ENCODE peak calls at places on chromosomes 7 and 10, in ten cellular contexts. H, K, C, M, T, W, P, R, Z and G are unnamed samples.

GRCh38 chr7:37151741-37152413 is 296.8 kb downstream of the ELMO1 start:
- DNase-seq in H (no peak), K (no peak), C (no peak), M (no peak), T (no peak), W (no peak), P (no peak), R (no peak), Z (no peak), G (no peak)

GRCh38 chr7:24500599-24501451 is 72.4 kb upstream of the PALS2 start:
- DNase-seq in H (peak), K (no peak), C (no peak), M (no peak), T (no peak), W (no peak), P (no peak), R (no peak), Z (no peak), G (no peak)

GRCh38 chr7:71442492-71443196 is 310.7 kb downstream of the GALNT17 start:
- DNase-seq in H (no peak), K (no peak), C (no peak), M (no peak), T (no peak), W (no peak), P (no peak), R (no peak), Z (no peak), G (peak)

GRCh38 chr10:110802551-110803238 is 69.0 kb upstream of the PDCD4 start:
- DNase-seq in H (no peak), K (no peak), C (peak), M (peak), T (peak), W (no peak), P (peak), R (peak), Z (peak), G (peak)

GRCh38 chr10:128063736-128064614 is 62.2 kb downstream of the MKI67 start:
- DNase-seq in H (no peak), K (no peak), C (no peak), M (no peak), T (no peak), W (no peak), P (peak), R (peak), Z (no peak), G (no peak)

GRCh38 chr10:58486821-58487220 is 25.9 kb upstream of the BICC1 start:
- DNase-seq in H (no peak), K (no peak), C (no peak), M (no peak), T (no peak), W (no peak), P (no peak), R (peak), Z (no peak), G (no peak)

GRCh38 chr10:5692476-5693358 is 8.1 kb downstream of the TASOR2 start:
- DNase-seq in H (peak), K (peak), C (peak), M (no peak), T (peak), W (peak), P (peak), R (peak), Z (peak), G (peak)

GRCh38 chr7:123075838-123076462 is 80.5 kb upstream of the TAS2R16 start:
- DNase-seq in H (no peak), K (no peak), C (no peak), M (no peak), T (no peak), W (no peak), P (no peak), R (no peak), Z (no peak), G (peak)

GRCh38 chr7:192035-192649 is at the start of gene FAM20C:
- DNase-seq in H (peak), K (peak), C (peak), M (peak), T (peak), W (peak), P (peak), R (peak), Z (peak), G (peak)

GRCh38 chr7:30321992-30322637 is 37.7 kb downstream of the ZNRF2 start:
- DNase-seq in H (no peak), K (no peak), C (no peak), M (no peak), T (no peak), W (no peak), P (no peak), R (peak), Z (no peak), G (peak)

GRCh38 chr10:66637273-66638036 is 288.4 kb upstream of the LRRTM3 start:
- DNase-seq in H (no peak), K (no peak), C (no peak), M (no peak), T (peak), W (peak), P (no peak), R (peak), Z (no peak), G (no peak)

GRCh38 chr10:4382811-4383210 is 443.2 kb upstream of the AKR1E2 start:
- DNase-seq in H (no peak), K (no peak), C (no peak), M (no peak), T (no peak), W (no peak), P (no peak), R (no peak), Z (no peak), G (no peak)

GRCh38 chr10:46520941-46521340 is 35.5 kb downstream of the GPRIN2 start:
- DNase-seq in H (no peak), K (no peak), C (no peak), M (no peak), T (no peak), W (no peak), P (no peak), R (peak), Z (peak), G (peak)

GRCh38 chr7:80279760-80280159 is 145.1 kb downstream of the GNAI1 start:
- DNase-seq in H (no peak), K (no peak), C (no peak), M (no peak), T (peak), W (no peak), P (peak), R (no peak), Z (no peak), G (peak)

GRCh38 chr10:1498746-1499343 is 238.5 kb downstream of the ADARB2 start:
- DNase-seq in H (no peak), K (no peak), C (no peak), M (no peak), T (no peak), W (no peak), P (no peak), R (no peak), Z (no peak), G (no peak)

GRCh38 chr7:93148135-93148534 is at the start of gene SAMD9L:
- DNase-seq in H (no peak), K (no peak), C (no peak), M (no peak), T (no peak), W (no peak), P (no peak), R (peak), Z (no peak), G (peak)

GRCh38 chr10:122417667-122418066 is 36.8 kb upstream of the ARMS2 start:
- DNase-seq in H (no peak), K (no peak), C (no peak), M (no peak), T (no peak), W (no peak), P (no peak), R (peak), Z (no peak), G (peak)

GRCh38 chr7:27514861-27515260 is 147.8 kb downstream of the HIBADH start:
- DNase-seq in H (no peak), K (no peak), C (no peak), M (no peak), T (no peak), W (no peak), P (no peak), R (no peak), Z (no peak), G (no peak)

GRCh38 chr7:139133335-139134139 is 24.0 kb upstream of the ZC3HAV1 start:
- DNase-seq in H (peak), K (peak), C (peak), M (no peak), T (peak), W (peak), P (peak), R (peak), Z (peak), G (peak)

GRCh38 chr10:25388188-25388861 is 213.5 kb downstream of the GPR158 start:
- DNase-seq in H (no peak), K (no peak), C (no peak), M (no peak), T (no peak), W (no peak), P (no peak), R (no peak), Z (no peak), G (no peak)

GRCh38 chr7:130881091-130881798 is 147.2 kb upstream of the KLF14 start:
- DNase-seq in H (no peak), K (no peak), C (no peak), M (no peak), T (no peak), W (no peak), P (no peak), R (no peak), Z (no peak), G (no peak)

GRCh38 chr7:30594540-30595460 is at the start of gene GARS1:
- DNase-seq in H (peak), K (peak), C (peak), M (peak), T (peak), W (peak), P (peak), R (peak), Z (peak), G (peak)

GRCh38 chr10:120426306-120426705 is 30.7 kb upstream of the PLPP4 start:
- DNase-seq in H (no peak), K (no peak), C (no peak), M (no peak), T (no peak), W (no peak), P (no peak), R (peak), Z (no peak), G (peak)

GRCh38 chr7:45267262-45267661 is 109.7 kb downstream of the RAMP3 start:
- DNase-seq in H (peak), K (no peak), C (peak), M (no peak), T (no peak), W (no peak), P (no peak), R (peak), Z (no peak), G (no peak)

GRCh38 chr7:101535333-101535732 is 93.8 kb downstream of the MYL10 start:
- DNase-seq in H (no peak), K (no peak), C (no peak), M (no peak), T (no peak), W (no peak), P (no peak), R (peak), Z (no peak), G (no peak)

GRCh38 chr10:69663548-69663947 is 33.5 kb downstream of the FAM241B start:
- DNase-seq in H (peak), K (peak), C (no peak), M (no peak), T (no peak), W (no peak), P (no peak), R (no peak), Z (no peak), G (no peak)

GRCh38 chr10:121159670-121160069 is 308.5 kb downstream of the WDR11 start:
- DNase-seq in H (no peak), K (no peak), C (no peak), M (no peak), T (no peak), W (no peak), P (no peak), R (peak), Z (no peak), G (no peak)

GRCh38 chr7:77696643-77697534 is 630 bp downstream of the RSBN1L start:
- DNase-seq in H (peak), K (peak), C (peak), M (no peak), T (peak), W (peak), P (peak), R (peak), Z (peak), G (peak)

GRCh38 chr7:102830206-102830605 is 81.4 kb downstream of the FAM185A start:
- DNase-seq in H (no peak), K (no peak), C (no peak), M (no peak), T (no peak), W (no peak), P (no peak), R (peak), Z (no peak), G (peak)

GRCh38 chr10:132541601-132542011 is 4.0 kb downstream of the INPP5A start:
- DNase-seq in H (no peak), K (no peak), C (no peak), M (no peak), T (no peak), W (no peak), P (peak), R (no peak), Z (no peak), G (no peak)

GRCh38 chr10:132540456-132540855 is 2.9 kb downstream of the INPP5A start:
- DNase-seq in H (peak), K (no peak), C (no peak), M (no peak), T (no peak), W (no peak), P (peak), R (peak), Z (peak), G (peak)

GRCh38 chr10:132542086-132542775 is 4.6 kb downstream of the INPP5A start:
- DNase-seq in H (no peak), K (no peak), C (no peak), M (no peak), T (no peak), W (no peak), P (peak), R (no peak), Z (peak), G (no peak)

GRCh38 chr10:132539894-132540293 is 2.3 kb downstream of the INPP5A start:
- DNase-seq in H (no peak), K (no peak), C (no peak), M (no peak), T (no peak), W (no peak), P (no peak), R (peak), Z (no peak), G (peak)

DNA sequence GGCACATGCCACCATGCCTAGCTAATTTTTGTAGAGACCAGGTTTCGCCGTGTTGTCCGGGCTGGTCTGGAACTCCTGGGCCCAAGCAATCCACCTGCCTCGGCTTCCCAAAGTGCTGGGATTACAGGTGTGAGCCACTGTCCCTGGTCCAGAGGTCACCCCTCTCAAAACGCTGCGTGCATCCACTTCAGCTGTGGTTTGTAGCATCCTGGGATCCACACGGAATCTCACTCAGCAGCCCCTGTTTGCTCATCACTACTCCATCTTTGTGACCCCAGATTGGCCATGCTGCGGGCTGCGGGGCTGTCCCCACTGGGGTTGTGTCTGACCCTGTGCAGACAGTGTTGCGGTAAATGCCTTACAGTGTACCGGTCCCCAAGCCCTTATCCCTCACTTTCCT is 3.5 kb downstream of the INPP5A start:
- DNase-seq in H (no peak), K (no peak), C (no peak), M (no peak), T (no peak), W (no peak), P (peak), R (no peak), Z (no peak), G (no peak)
- H3K4me3 ChIP-seq in H (no peak), K (no peak), C (no peak), M (no peak), T (no peak), W (no peak), P (no peak), R (no peak), Z (peak), G (no peak)

DNA sequence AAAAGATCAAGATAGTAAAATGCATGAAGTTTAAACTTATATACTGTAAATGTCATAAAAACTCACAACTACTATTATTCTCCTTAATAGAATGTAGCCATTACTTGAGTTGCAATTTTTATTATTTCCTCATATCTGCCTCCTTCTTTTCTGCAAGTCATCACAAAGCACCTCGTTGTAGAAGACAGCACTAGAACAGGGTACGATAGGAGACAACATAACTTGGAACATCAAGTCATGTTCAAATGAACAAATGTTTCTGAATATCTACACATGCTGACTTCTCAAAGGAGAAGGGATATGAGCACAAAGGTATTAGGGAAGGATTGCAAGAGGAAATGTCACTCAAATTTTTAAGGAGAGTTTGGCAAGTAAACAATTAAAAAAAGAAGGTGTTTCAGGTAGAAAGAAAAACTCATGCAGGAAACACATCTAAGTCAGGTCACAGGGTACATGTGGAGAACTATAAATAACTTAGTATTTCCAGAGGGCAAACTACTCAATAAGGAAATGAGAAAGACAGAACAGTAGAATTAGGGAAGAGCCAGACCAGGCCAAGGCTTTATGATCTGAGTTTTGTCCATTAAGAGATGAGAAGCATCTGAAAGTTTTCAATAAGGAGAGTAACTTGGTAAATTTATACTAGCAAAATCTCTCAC is 186.7 kb downstream of the CRPPA start:
- DNase-seq in H (no peak), K (no peak), C (no peak), M (no peak), T (no peak), W (no peak), P (no peak), R (no peak), Z (no peak), G (no peak)
- TF ChIP-seq CTCF in H (no peak), K (no peak), C (no peak), M (no peak), T (no peak), W (no peak), P (no peak), R (no peak), Z (no peak), G (no peak)

DNA sequence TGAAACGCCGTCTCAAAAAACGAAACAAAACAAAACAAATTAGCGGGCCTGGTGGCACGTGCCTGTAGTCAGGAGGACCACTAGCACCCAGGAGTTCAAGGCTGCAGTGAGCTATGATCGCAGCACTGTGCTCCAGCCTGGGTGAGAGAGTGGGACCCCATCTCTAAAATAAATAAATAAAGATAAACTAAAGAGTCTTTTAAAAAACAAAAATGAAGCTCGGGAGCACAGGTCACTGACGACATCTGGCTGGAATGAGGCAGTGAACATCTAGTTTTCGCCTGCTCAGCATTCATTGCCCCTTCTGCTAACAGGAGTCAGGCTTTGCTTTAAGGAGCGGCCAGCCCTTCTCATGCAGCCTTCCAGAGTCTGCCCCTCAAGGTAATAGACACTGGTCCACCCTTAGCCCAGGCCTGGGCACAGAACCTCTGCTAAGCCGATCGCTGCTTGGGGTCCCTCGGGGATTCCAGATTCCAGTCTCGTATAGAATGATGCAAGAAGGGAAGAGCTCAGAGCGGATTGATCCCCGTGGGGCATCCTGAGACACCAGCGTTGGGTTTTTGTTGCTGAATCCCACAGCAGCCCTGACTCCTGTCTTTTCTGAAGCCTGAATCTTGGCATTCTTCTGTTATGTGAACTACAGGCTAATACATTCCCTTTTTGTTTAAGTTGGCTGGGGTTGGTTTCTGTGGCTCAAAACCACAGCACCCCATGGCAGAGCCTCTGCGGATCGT is 14.2 kb upstream of the FOXK1 start:
- DNase-seq in H (no peak), K (no peak), C (no peak), M (no peak), T (no peak), W (no peak), P (no peak), R (peak), Z (no peak), G (peak)
- H3K4me3 ChIP-seq in H (no peak), K (no peak), C (no peak), M (no peak), T (no peak), W (no peak), P (no peak), R (no peak), Z (no peak), G (peak)

GRCh38 chr7:134357486-134357885 is 40.8 kb upstream of the SLC35B4 start:
- DNase-seq in H (no peak), K (no peak), C (no peak), M (no peak), T (no peak), W (no peak), P (no peak), R (no peak), Z (no peak), G (no peak)
- TF ChIP-seq CTCF in H (no peak), K (no peak), C (no peak), M (no peak), T (no peak), W (no peak), P (no peak), R (peak), Z (no peak), G (peak)

GRCh38 chr10:123891147-123892011 is at the start of gene CPXM2:
- DNase-seq in H (peak), K (no peak), C (no peak), M (no peak), T (peak), W (no peak), P (peak), R (no peak), Z (no peak), G (no peak)
- H3K4me3 ChIP-seq in H (peak), K (no peak), C (peak), M (peak), T (no peak), W (no peak), P (peak), R (peak), Z (peak), G (no peak)

DNA sequence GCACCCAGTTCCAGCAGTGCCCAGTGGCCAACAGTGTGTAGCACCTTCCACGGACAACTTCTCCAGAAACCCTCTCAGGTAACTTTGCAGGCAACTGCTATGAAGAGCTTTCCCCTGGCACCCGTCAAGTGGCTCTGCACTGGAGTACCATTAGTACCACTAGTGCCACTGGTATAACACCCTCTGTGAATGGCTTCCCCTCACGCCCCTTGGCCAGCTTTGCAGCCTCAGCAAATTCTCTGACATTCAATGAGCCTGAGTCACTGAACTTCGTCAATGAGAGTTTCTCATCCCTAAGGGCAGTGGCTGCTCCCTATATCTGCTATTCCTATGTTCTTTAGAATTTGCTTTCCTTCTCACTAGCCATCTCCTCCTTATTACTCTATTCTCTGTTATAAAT is 7.6 kb upstream of the HERPUD2 start:
- DNase-seq in H (no peak), K (no peak), C (no peak), M (no peak), T (no peak), W (no peak), P (no peak), R (no peak), Z (no peak), G (no peak)
- TF ChIP-seq CTCF in H (no peak), K (no peak), C (no peak), M (no peak), T (no peak), W (no peak), P (no peak), R (no peak), Z (no peak), G (no peak)

DNA sequence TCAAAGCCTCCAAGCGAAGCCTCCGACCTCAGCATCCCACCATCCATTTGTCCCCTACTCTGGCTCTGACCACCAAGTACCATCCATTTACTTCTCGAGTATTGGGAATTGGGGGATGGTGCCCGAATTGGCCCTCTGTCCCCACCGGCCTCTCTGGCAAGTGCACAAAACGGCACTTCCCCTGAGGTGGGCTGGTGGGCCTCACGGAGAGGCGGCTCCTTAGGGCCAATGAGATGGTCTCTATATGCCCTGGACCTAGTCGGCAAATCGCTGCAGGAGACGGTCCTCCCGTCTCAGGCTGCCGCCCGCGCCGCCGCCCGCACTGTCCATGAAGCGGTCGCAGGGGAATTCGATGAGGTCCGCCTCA is 2.8 kb downstream of the TRIL start:
- DNase-seq in H (no peak), K (no peak), C (no peak), M (no peak), T (no peak), W (no peak), P (no peak), R (no peak), Z (no peak), G (no peak)
- H3K4me3 ChIP-seq in H (no peak), K (peak), C (peak), M (peak), T (peak), W (no peak), P (peak), R (no peak), Z (peak), G (no peak)